ENCODE peak calls at places on chromosomes 3 and 15, in nine cellular contexts. One of them, this sample, is unnamed.

GRCh38 chr3:52399593-52399992 is 45.3 kb downstream of the SEMA3G start:
- DNase-seq in NB4: no peak
- DNase-seq in AG09319: no peak
- DNase-seq in HFF-Myc: no peak
- DNase-seq in neural crest cell: no peak
- DNase-seq in progenitor cell of endocrine pancreas: no peak
- DNase-seq in BE2C: no peak
- DNase-seq in GM12865: no peak
- DNase-seq in psoas muscle: peak
- DNase-seq in this sample: no peak

GRCh38 chr3:65811917-65812316 is 226.8 kb downstream of the MAGI1 start:
- DNase-seq in NB4: no peak
- DNase-seq in AG09319: no peak
- DNase-seq in HFF-Myc: no peak
- DNase-seq in neural crest cell: no peak
- DNase-seq in progenitor cell of endocrine pancreas: no peak
- DNase-seq in BE2C: no peak
- DNase-seq in GM12865: no peak
- DNase-seq in psoas muscle: no peak
- DNase-seq in this sample: no peak

GRCh38 chr3:169310190-169310918 is 353.2 kb downstream of the MECOM start:
- DNase-seq in NB4: no peak
- DNase-seq in AG09319: no peak
- DNase-seq in HFF-Myc: no peak
- DNase-seq in neural crest cell: no peak
- DNase-seq in progenitor cell of endocrine pancreas: no peak
- DNase-seq in BE2C: no peak
- DNase-seq in GM12865: no peak
- DNase-seq in psoas muscle: no peak
- DNase-seq in this sample: no peak

GRCh38 chr3:197353001-197353866 is 54.8 kb upstream of the DLG1 start:
- DNase-seq in NB4: no peak
- DNase-seq in AG09319: no peak
- DNase-seq in HFF-Myc: no peak
- DNase-seq in neural crest cell: no peak
- DNase-seq in progenitor cell of endocrine pancreas: no peak
- DNase-seq in BE2C: no peak
- DNase-seq in GM12865: no peak
- DNase-seq in psoas muscle: no peak
- DNase-seq in this sample: no peak

GRCh38 chr3:23810342-23811116 is 4.8 kb downstream of the UBE2E1 start:
- DNase-seq in NB4: peak
- DNase-seq in AG09319: no peak
- DNase-seq in HFF-Myc: no peak
- DNase-seq in neural crest cell: peak
- DNase-seq in progenitor cell of endocrine pancreas: peak
- DNase-seq in BE2C: peak
- DNase-seq in GM12865: peak
- DNase-seq in psoas muscle: peak
- DNase-seq in this sample: peak

GRCh38 chr3:38960953-38961622 is 90.7 kb downstream of the SCN11A start:
- DNase-seq in NB4: peak
- DNase-seq in AG09319: no peak
- DNase-seq in HFF-Myc: peak
- DNase-seq in neural crest cell: peak
- DNase-seq in progenitor cell of endocrine pancreas: peak
- DNase-seq in BE2C: peak
- DNase-seq in GM12865: peak
- DNase-seq in psoas muscle: no peak
- DNase-seq in this sample: peak

GRCh38 chr15:47411733-47412530 is 305.4 kb upstream of the SEMA6D start:
- DNase-seq in NB4: no peak
- DNase-seq in AG09319: no peak
- DNase-seq in HFF-Myc: no peak
- DNase-seq in neural crest cell: no peak
- DNase-seq in progenitor cell of endocrine pancreas: no peak
- DNase-seq in BE2C: peak
- DNase-seq in GM12865: no peak
- DNase-seq in psoas muscle: no peak
- DNase-seq in this sample: no peak

GRCh38 chr3:41572092-41572491 is 372.8 kb downstream of the CTNNB1 start:
- DNase-seq in NB4: no peak
- DNase-seq in AG09319: no peak
- DNase-seq in HFF-Myc: no peak
- DNase-seq in neural crest cell: no peak
- DNase-seq in progenitor cell of endocrine pancreas: no peak
- DNase-seq in BE2C: no peak
- DNase-seq in GM12865: no peak
- DNase-seq in psoas muscle: no peak
- DNase-seq in this sample: no peak

GRCh38 chr3:50266808-50267207 is 2.1 kb upstream of the SEMA3B start:
- DNase-seq in NB4: no peak
- DNase-seq in AG09319: no peak
- DNase-seq in HFF-Myc: no peak
- DNase-seq in neural crest cell: no peak
- DNase-seq in progenitor cell of endocrine pancreas: no peak
- DNase-seq in BE2C: no peak
- DNase-seq in GM12865: no peak
- DNase-seq in psoas muscle: no peak
- DNase-seq in this sample: no peak

GRCh38 chr3:10420745-10421475 is 84.5 kb downstream of the ATP2B2 start:
- DNase-seq in NB4: no peak
- DNase-seq in AG09319: no peak
- DNase-seq in HFF-Myc: no peak
- DNase-seq in neural crest cell: no peak
- DNase-seq in progenitor cell of endocrine pancreas: no peak
- DNase-seq in BE2C: no peak
- DNase-seq in GM12865: no peak
- DNase-seq in psoas muscle: no peak
- DNase-seq in this sample: no peak

GRCh38 chr3:46661776-46662766 is 31.4 kb downstream of the ALS2CL start:
- DNase-seq in NB4: no peak
- DNase-seq in AG09319: no peak
- DNase-seq in HFF-Myc: no peak
- DNase-seq in neural crest cell: no peak
- DNase-seq in progenitor cell of endocrine pancreas: peak
- DNase-seq in BE2C: no peak
- DNase-seq in GM12865: no peak
- DNase-seq in psoas muscle: no peak
- DNase-seq in this sample: no peak

GRCh38 chr3:12454076-12454807 is 30.0 kb upstream of the TSEN2 start:
- DNase-seq in NB4: no peak
- DNase-seq in AG09319: no peak
- DNase-seq in HFF-Myc: no peak
- DNase-seq in neural crest cell: no peak
- DNase-seq in progenitor cell of endocrine pancreas: no peak
- DNase-seq in BE2C: no peak
- DNase-seq in GM12865: no peak
- DNase-seq in psoas muscle: no peak
- DNase-seq in this sample: no peak

GRCh38 chr15:69797051-69797595 is 300.6 kb downstream of the TLE3 start:
- DNase-seq in NB4: no peak
- DNase-seq in AG09319: no peak
- DNase-seq in HFF-Myc: no peak
- DNase-seq in neural crest cell: no peak
- DNase-seq in progenitor cell of endocrine pancreas: no peak
- DNase-seq in BE2C: no peak
- DNase-seq in GM12865: no peak
- DNase-seq in psoas muscle: no peak
- DNase-seq in this sample: no peak

GRCh38 chr15:79431636-79432344 is at the start of gene MINAR1:
- DNase-seq in NB4: no peak
- DNase-seq in AG09319: peak
- DNase-seq in HFF-Myc: no peak
- DNase-seq in neural crest cell: peak
- DNase-seq in progenitor cell of endocrine pancreas: peak
- DNase-seq in BE2C: peak
- DNase-seq in GM12865: no peak
- DNase-seq in psoas muscle: peak
- DNase-seq in this sample: peak

GRCh38 chr3:45409921-45410320 is 21.5 kb downstream of the LARS2 start:
- DNase-seq in NB4: peak
- DNase-seq in AG09319: no peak
- DNase-seq in HFF-Myc: no peak
- DNase-seq in neural crest cell: no peak
- DNase-seq in progenitor cell of endocrine pancreas: no peak
- DNase-seq in BE2C: no peak
- DNase-seq in GM12865: no peak
- DNase-seq in psoas muscle: no peak
- DNase-seq in this sample: no peak

DNA sequence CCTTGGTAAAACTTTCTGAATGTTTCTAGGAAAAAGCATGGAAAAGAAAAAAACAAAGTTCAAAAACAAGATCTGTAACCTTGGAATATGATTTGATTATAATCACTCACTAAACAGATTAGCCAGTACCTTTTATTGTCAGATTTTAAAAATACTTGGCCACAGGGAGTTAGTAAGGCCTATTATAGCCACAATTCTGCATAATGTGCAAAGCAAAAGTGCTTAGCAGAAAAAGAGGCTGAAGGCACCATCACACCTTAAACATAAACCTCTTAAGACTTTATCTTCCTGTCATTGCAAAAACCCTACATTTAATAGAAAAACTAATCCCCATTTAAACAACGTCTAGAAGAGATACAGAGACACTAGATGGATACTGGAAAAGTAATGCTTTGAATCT is 41.8 kb downstream of the CHSY1 start:
- DNase-seq in NB4: no peak
- DNase-seq in AG09319: no peak
- DNase-seq in HFF-Myc: no peak
- DNase-seq in neural crest cell: no peak
- DNase-seq in progenitor cell of endocrine pancreas: no peak
- DNase-seq in BE2C: no peak
- DNase-seq in GM12865: no peak
- DNase-seq in psoas muscle: no peak
- DNase-seq in this sample: no peak
- TF ChIP-seq CTCF in NB4: no peak
- TF ChIP-seq CTCF in AG09319: no peak
- TF ChIP-seq CTCF in HFF-Myc: no peak
- TF ChIP-seq CTCF in neural crest cell: no peak
- TF ChIP-seq CTCF in progenitor cell of endocrine pancreas: no peak
- TF ChIP-seq CTCF in BE2C: no peak
- TF ChIP-seq CTCF in GM12865: no peak
- TF ChIP-seq CTCF in psoas muscle: no peak
- TF ChIP-seq CTCF in this sample: no peak

GRCh38 chr3:123036352-123037014 is 8.9 kb upstream of the SEMA5B start:
- DNase-seq in NB4: peak
- DNase-seq in AG09319: peak
- DNase-seq in HFF-Myc: no peak
- DNase-seq in neural crest cell: no peak
- DNase-seq in progenitor cell of endocrine pancreas: no peak
- DNase-seq in BE2C: no peak
- DNase-seq in GM12865: no peak
- DNase-seq in psoas muscle: no peak
- DNase-seq in this sample: no peak
- TF ChIP-seq CTCF in NB4: no peak
- TF ChIP-seq CTCF in AG09319: no peak
- TF ChIP-seq CTCF in HFF-Myc: no peak
- TF ChIP-seq CTCF in neural crest cell: no peak
- TF ChIP-seq CTCF in progenitor cell of endocrine pancreas: no peak
- TF ChIP-seq CTCF in BE2C: peak
- TF ChIP-seq CTCF in GM12865: no peak
- TF ChIP-seq CTCF in psoas muscle: no peak
- TF ChIP-seq CTCF in this sample: no peak

DNA sequence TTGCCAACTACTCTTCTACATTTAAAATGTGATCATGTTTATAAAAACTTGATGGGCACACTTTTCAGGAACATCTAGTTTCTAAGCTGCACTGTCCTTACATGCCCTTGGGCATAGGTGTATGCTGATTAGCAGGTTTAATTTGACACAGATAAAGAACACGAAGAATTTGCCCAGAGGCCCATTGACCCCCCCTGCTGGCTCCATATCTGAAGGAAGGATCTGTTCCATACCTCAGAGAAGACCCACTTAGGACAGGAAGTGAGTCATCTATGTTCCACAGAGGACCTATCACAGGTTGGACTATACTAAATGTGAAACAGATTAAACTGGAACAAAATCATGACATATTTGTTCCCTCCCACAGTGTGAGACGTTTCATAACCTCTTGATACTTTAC is 92.8 kb upstream of the LPP start:
- DNase-seq in NB4: peak
- DNase-seq in AG09319: no peak
- DNase-seq in HFF-Myc: peak
- DNase-seq in neural crest cell: no peak
- DNase-seq in progenitor cell of endocrine pancreas: no peak
- DNase-seq in BE2C: no peak
- DNase-seq in GM12865: peak
- DNase-seq in psoas muscle: no peak
- DNase-seq in this sample: no peak
- TF ChIP-seq CTCF in NB4: no peak
- TF ChIP-seq CTCF in AG09319: no peak
- TF ChIP-seq CTCF in HFF-Myc: peak
- TF ChIP-seq CTCF in neural crest cell: no peak
- TF ChIP-seq CTCF in progenitor cell of endocrine pancreas: no peak
- TF ChIP-seq CTCF in BE2C: no peak
- TF ChIP-seq CTCF in GM12865: no peak
- TF ChIP-seq CTCF in psoas muscle: no peak
- TF ChIP-seq CTCF in this sample: no peak

GRCh38 chr15:60903221-60903620 is 325.9 kb downstream of the RORA start:
- DNase-seq in NB4: no peak
- DNase-seq in AG09319: no peak
- DNase-seq in HFF-Myc: no peak
- DNase-seq in neural crest cell: no peak
- DNase-seq in progenitor cell of endocrine pancreas: no peak
- DNase-seq in BE2C: no peak
- DNase-seq in GM12865: no peak
- DNase-seq in psoas muscle: no peak
- DNase-seq in this sample: no peak

GRCh38 chr15:60906275-60906674 is 322.8 kb downstream of the RORA start:
- DNase-seq in NB4: no peak
- DNase-seq in AG09319: no peak
- DNase-seq in HFF-Myc: no peak
- DNase-seq in neural crest cell: no peak
- DNase-seq in progenitor cell of endocrine pancreas: no peak
- DNase-seq in BE2C: no peak
- DNase-seq in GM12865: no peak
- DNase-seq in psoas muscle: no peak
- DNase-seq in this sample: no peak

GRCh38 chr15:60908888-60909287 is 320.2 kb downstream of the RORA start:
- DNase-seq in NB4: no peak
- DNase-seq in AG09319: no peak
- DNase-seq in HFF-Myc: no peak
- DNase-seq in neural crest cell: no peak
- DNase-seq in progenitor cell of endocrine pancreas: no peak
- DNase-seq in BE2C: no peak
- DNase-seq in GM12865: no peak
- DNase-seq in psoas muscle: no peak
- DNase-seq in this sample: no peak

GRCh38 chr15:60907233-60907947 is 321.7 kb downstream of the RORA start:
- DNase-seq in NB4: no peak
- DNase-seq in AG09319: no peak
- DNase-seq in HFF-Myc: no peak
- DNase-seq in neural crest cell: no peak
- DNase-seq in progenitor cell of endocrine pancreas: no peak
- DNase-seq in BE2C: no peak
- DNase-seq in GM12865: no peak
- DNase-seq in psoas muscle: no peak
- DNase-seq in this sample: no peak

DNA sequence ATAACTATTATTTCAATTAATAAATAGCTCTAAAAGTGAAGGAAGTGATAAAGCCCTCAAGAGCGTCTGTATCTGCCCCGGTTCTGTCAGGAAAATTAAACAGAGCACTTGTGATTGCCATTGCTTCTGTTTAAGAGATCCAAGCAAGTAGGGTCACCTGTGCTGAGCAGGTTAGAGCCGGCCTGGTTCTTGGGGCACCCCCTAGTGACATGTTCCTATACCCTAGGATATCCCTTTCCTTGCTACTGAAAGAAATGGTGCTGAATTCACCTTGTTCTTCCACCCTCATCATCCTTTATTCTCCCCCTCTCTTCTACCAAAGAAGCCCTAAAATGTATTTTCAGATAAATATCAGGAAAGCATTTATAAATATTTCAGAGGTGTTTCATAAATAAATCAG is 323.5 kb downstream of the RORA start:
- DNase-seq in NB4: no peak
- DNase-seq in AG09319: no peak
- DNase-seq in HFF-Myc: no peak
- DNase-seq in neural crest cell: no peak
- DNase-seq in progenitor cell of endocrine pancreas: no peak
- DNase-seq in BE2C: no peak
- DNase-seq in GM12865: peak
- DNase-seq in psoas muscle: no peak
- DNase-seq in this sample: no peak
- TF ChIP-seq CTCF in NB4: no peak
- TF ChIP-seq CTCF in AG09319: no peak
- TF ChIP-seq CTCF in HFF-Myc: no peak
- TF ChIP-seq CTCF in neural crest cell: no peak
- TF ChIP-seq CTCF in progenitor cell of endocrine pancreas: peak
- TF ChIP-seq CTCF in BE2C: peak
- TF ChIP-seq CTCF in GM12865: peak
- TF ChIP-seq CTCF in psoas muscle: no peak
- TF ChIP-seq CTCF in this sample: no peak